ENCODE peak calls at places on chromosomes 16 and 17, in four cellular contexts. D is lower lobe of right lung, W is neuronal stem cell, E is stomach. I is an unnamed sample. For H3K9me3, the result is how much of the 10 kb centered on the place peaks cover.

GRCh38 chr17:5262417-5262816 is 19.7 kb upstream of the RABEP1 start:
- DNase-seq in D (no peak), W (no peak), E (no peak), I (no peak)

GRCh38 chr17:53150101-53150698 is 672.5 kb upstream of the KIF2B start:
- DNase-seq in D (no peak), W (no peak), E (no peak), I (peak)

GRCh38 chr16:65773319-65773874 is 593.1 kb upstream of the CDH5 start:
- DNase-seq in D (no peak), W (no peak), E (no peak), I (no peak)

GRCh38 chr17:32281011-32281451 is 15.4 kb downstream of the RHBDL3 start:
- DNase-seq in D (peak), W (peak), E (peak), I (peak)

GRCh38 chr17:58535431-58535830 is 21.0 kb upstream of the MTMR4 start:
- DNase-seq in D (no peak), W (no peak), E (no peak), I (no peak)

GRCh38 chr17:50055055-50055425 is 870 bp upstream of the ITGA3 start:
- DNase-seq in D (peak), W (no peak), E (peak), I (peak)

GRCh38 chr17:63116967-63117366 is 150.9 kb downstream of the TANC2 start:
- DNase-seq in D (no peak), W (peak), E (no peak), I (peak)

GRCh38 chr16:85573696-85574641 is 39.2 kb upstream of the GSE1 start:
- DNase-seq in D (no peak), W (no peak), E (no peak), I (no peak)

GRCh38 chr16:58035356-58036170 is 10.0 kb downstream of the MMP15 start:
- DNase-seq in D (no peak), W (no peak), E (peak), I (no peak)

GRCh38 chr17:30253316-30253715 is 17.8 kb upstream of the SLC6A4 start:
- DNase-seq in D (no peak), W (no peak), E (peak), I (no peak)

GRCh38 chr17:19650826-19651225 is 2.3 kb downstream of the ALDH3A2 start:
- DNase-seq in D (no peak), W (no peak), E (no peak), I (no peak)

GRCh38 chr17:78973792-78974520 is 5.8 kb downstream of the LGALS3BP start:
- DNase-seq in D (no peak), W (no peak), E (no peak), I (no peak)

GRCh38 chr16:24041834-24042631 is 206.2 kb downstream of the PRKCB start:
- DNase-seq in D (peak), W (peak), E (peak), I (peak)

GRCh38 chr17:27256225-27257030 is 37.5 kb upstream of the WSB1 start:
- DNase-seq in D (no peak), W (no peak), E (no peak), I (no peak)

GRCh38 chr17:66431910-66432309 is 129.5 kb downstream of the PRKCA start:
- DNase-seq in D (no peak), W (no peak), E (no peak), I (no peak)

GRCh38 chr17:74842146-74842598 is 17.5 kb downstream of the GRIN2C start:
- DNase-seq in D (no peak), W (no peak), E (no peak), I (peak)

GRCh38 chr16:72013389-72013788 is 4.8 kb downstream of the DHODH start:
- DNase-seq in D (peak), W (no peak), E (no peak), I (no peak)

GRCh38 chr16:9258423-9259051 is 167.1 kb downstream of the HAPSTR1 start:
- DNase-seq in D (no peak), W (peak), E (no peak), I (peak)

GRCh38 chr16:31352344-31353115 is 2.4 kb upstream of the ITGAX start:
- DNase-seq in D (no peak), W (no peak), E (no peak), I (no peak)
- H3K9me3 ChIP-seq in D (under half), W (under half), E (under half), I (under half)

GRCh38 chr16:67226804-67227566 is at the start of gene TMEM208:
- DNase-seq in D (peak), W (peak), E (peak), I (peak)

GRCh38 chr16:67227567-67227921 is 614 bp downstream of the TMEM208 start:
- DNase-seq in D (no peak), W (no peak), E (no peak), I (no peak)

GRCh38 chr16:67228034-67228785 is 1.3 kb downstream of the TMEM208 start:
- DNase-seq in D (no peak), W (no peak), E (no peak), I (no peak)

GRCh38 chr16:67226295-67226803 is 581 bp upstream of the TMEM208 start:
- DNase-seq in D (no peak), W (no peak), E (no peak), I (no peak)

GRCh38 chr16:67223992-67224391 is 2.9 kb upstream of the TMEM208 start:
- DNase-seq in D (no peak), W (no peak), E (no peak), I (no peak)
- H3K4me3 ChIP-seq in D (no peak), W (no peak), E (no peak), I (no peak)

DNA sequence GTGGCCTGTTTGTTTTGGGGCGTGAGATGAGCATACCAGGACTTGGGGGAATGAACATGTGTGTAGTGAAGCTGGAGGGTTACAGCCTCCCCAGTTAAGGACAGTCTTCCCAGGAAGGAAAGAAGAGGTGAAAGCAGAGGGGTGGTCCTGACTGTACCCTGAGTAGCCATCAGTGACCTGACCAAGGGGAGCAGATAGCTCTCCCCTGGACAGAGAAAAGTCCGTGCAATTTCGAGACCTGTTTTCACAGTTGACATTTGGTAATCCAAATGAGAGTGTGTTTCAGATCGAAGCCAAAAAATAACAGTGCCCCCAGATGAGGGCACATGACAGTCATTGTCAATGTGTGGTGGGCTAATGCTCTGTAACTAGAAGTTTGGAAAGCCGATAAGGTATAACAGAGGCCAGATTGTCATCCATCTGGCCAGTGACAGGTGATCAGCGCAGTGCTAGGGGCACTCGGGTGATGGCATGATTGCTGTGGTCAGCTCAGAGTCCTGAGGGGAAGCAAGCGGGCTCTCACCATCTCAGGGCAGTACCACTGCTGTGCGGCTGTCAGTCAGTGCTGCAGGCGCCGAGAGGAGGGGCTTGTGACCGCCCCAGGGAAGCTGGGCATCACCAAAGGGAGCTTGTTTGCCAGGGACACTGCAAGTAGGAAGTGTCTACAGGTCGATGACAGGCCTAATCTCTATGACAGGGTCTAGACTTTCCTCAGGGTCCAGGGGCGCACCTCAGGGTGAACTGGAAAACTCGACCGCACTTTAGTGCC is 1.1 kb upstream of the NME2 start:
- DNase-seq in D (no peak), W (no peak), E (no peak), I (peak)
- H3K27ac ChIP-seq in D (peak), W (no peak), E (peak), I (no peak)

DNA sequence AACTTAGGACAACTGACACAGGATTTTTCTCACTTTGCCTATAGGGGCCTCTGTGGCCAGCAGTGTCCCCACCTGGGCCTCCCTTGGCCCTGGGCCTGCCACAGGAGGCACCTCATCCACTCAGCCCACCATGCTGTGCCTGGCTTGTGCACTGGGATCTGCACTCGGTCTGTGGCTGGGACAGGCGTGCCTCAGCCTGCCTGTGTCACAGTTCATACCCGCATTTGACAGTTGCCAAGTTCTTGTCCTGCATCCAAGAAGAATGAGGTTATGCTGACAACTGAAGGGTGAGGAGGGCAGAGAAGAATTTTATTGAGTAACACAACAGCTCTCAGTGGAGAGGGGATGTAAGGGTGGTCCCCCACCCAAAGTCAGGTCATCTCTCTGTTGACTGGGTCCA is 36.0 kb downstream of the ZFP90 start:
- DNase-seq in D (no peak), W (no peak), E (no peak), I (no peak)
- H3K9me3 ChIP-seq in D (half or more), W (under half), E (under half), I (under half)

I was measured in neural progenitor cell.